ENCODE peak calls at places on chromosomes 11 and 22, in ten cellular contexts. U is spleen; K is CD8-positive, alpha-beta T cell; B is thoracic aorta; Y is GM10248; M is GM23248; O is stimulated activated CD4-positive, alpha-beta T cell treated with anti-CD3 and anti-CD28 coated beads, Interleukin-2, amount 100 ng/mL, for 24 hours; W is iris pigment epithelial cell; P is stimulated activated naive B cell treated with anti-CD40 and anti-IgM and Interleukin-4, amounts not matched to agents 10 μg/mL and 1 μg/mL and 100 μg/mL, for 72 hours; X is H7. H is an unnamed sample.

GRCh38 chr11:73252577-73253191 is 19.5 kb upstream of the P2RY6 start:
- DNase-seq in X (peak), K (no peak), B (no peak), Y (no peak), W (no peak), O (no peak), M (no peak), U (no peak), P (no peak), H (no peak)

GRCh38 chr11:2076441-2076840 is 62.7 kb downstream of the IGF2 start:
- DNase-seq in O (no peak), B (no peak), P (no peak), K (no peak), X (no peak), M (no peak), W (no peak), Y (no peak), U (no peak), H (no peak)

GRCh38 chr22:22168190-22168940 is 76.2 kb upstream of the VPREB1 start:
- DNase-seq in U (no peak), P (no peak), B (no peak), W (peak), Y (peak), X (peak), O (peak), M (peak), K (no peak), H (no peak)

GRCh38 chr22:38016182-38017078 is 32.1 kb upstream of the SOX10 start:
- DNase-seq in O (no peak), P (no peak), X (peak), W (peak), K (no peak), B (no peak), M (peak), Y (no peak), U (no peak), H (no peak)

GRCh38 chr11:120096756-120097191 is 41.1 kb downstream of the TRIM29 start:
- DNase-seq in U (no peak), P (no peak), W (no peak), Y (no peak), B (no peak), O (no peak), M (no peak), K (no peak), X (no peak), H (no peak)

GRCh38 chr11:96105197-96105895 is 181.4 kb upstream of the MTMR2 start:
- DNase-seq in M (peak), K (no peak), O (no peak), B (no peak), U (no peak), P (no peak), Y (no peak), X (no peak), W (no peak), H (no peak)

GRCh38 chr11:95135155-95135554 is 45.5 kb downstream of the ENDOD1 start:
- DNase-seq in Y (no peak), O (no peak), M (peak), B (no peak), P (no peak), W (no peak), X (no peak), K (no peak), U (no peak), H (no peak)

GRCh38 chr11:132844956-132845355 is 687.3 kb downstream of the OPCML start:
- DNase-seq in B (no peak), U (no peak), Y (no peak), W (peak), O (no peak), X (no peak), K (no peak), P (no peak), M (peak), H (no peak)

GRCh38 chr22:49622241-49623105 is 205.2 kb downstream of the BRD1 start:
- DNase-seq in Y (no peak), U (peak), X (no peak), W (no peak), B (no peak), K (no peak), M (no peak), P (no peak), O (no peak), H (no peak)

GRCh38 chr22:45612451-45612901 is 59.2 kb upstream of the ATXN10 start:
- DNase-seq in U (no peak), Y (no peak), M (peak), B (peak), K (peak), O (peak), W (peak), X (no peak), P (no peak), H (peak)

GRCh38 chr11:34238533-34238932 is 119.3 kb downstream of the ABTB2 start:
- DNase-seq in K (no peak), Y (no peak), B (no peak), U (no peak), W (peak), O (no peak), M (peak), X (no peak), P (no peak), H (no peak)

GRCh38 chr11:108906329-108906728 is 241.5 kb downstream of the DDX10 start:
- DNase-seq in Y (no peak), X (no peak), M (peak), U (no peak), K (no peak), B (no peak), O (no peak), P (no peak), W (peak), H (no peak)